ENCODE peak calls at places on chromosome 21, in five cellular contexts. K is CD8-positive, alpha-beta memory T cell; R is thoracic aorta; G is PC-3; B is right cardiac atrium. I is an unnamed sample.

GRCh38 chr21:15039607-15040299 is 25.0 kb downstream of the NRIP1 start:
- DNase-seq in G (no peak), K (no peak), R (no peak), B (no peak), I (no peak)

GRCh38 chr21:25369524-25370300 is 237.6 kb downstream of the MRPL39 start:
- DNase-seq in B (no peak), G (peak; percentile 90), R (no peak), K (no peak), I (no peak)

GRCh38 chr21:26405735-26406361 is 167.2 kb downstream of the CYYR1 start:
- DNase-seq in K (no peak), R (no peak), G (peak; percentile 88), B (no peak), I (peak; percentile 79)

GRCh38 chr21:20258542-20258941 is 739.7 kb upstream of the NCAM2 start:
- DNase-seq in B (no peak), K (no peak), G (no peak), R (no peak), I (no peak)

GRCh38 chr21:25582888-25583287 is 24.4 kb downstream of the MRPL39 start:
- DNase-seq in K (no peak), R (no peak), G (no peak), B (no peak), I (no peak)

GRCh38 chr21:35256468-35256988 is 207.4 kb upstream of the RUNX1 start:
- DNase-seq in G (peak; percentile 98), K (no peak), B (peak; percentile 92), R (peak; percentile 75), I (peak; percentile 98)

GRCh38 chr21:35779690-35780570 is 280.4 kb downstream of the SETD4 start:
- DNase-seq in K (no peak), G (peak; percentile 76), B (no peak), R (no peak), I (peak; percentile 43)

GRCh38 chr21:23111070-23111605 is 2112.9 kb downstream of the NCAM2 start:
- DNase-seq in R (no peak), G (no peak), K (no peak), B (no peak), I (no peak)

GRCh38 chr21:39610705-39611104 is 2.0 kb upstream of the B3GALT5 start:
- DNase-seq in K (no peak), B (no peak), G (peak; percentile 27), R (no peak), I (no peak)

GRCh38 chr21:38126677-38127271 is 130.0 kb upstream of the KCNJ15 start:
- DNase-seq in R (no peak), K (peak; percentile 12), B (peak; percentile 34), G (peak; percentile 75), I (peak; percentile 46)

GRCh38 chr21:16423921-16424320 is 694.1 kb downstream of the USP25 start:
- DNase-seq in B (no peak), G (no peak), R (no peak), K (no peak), I (no peak)

GRCh38 chr21:15775981-15776380 is 46.2 kb downstream of the USP25 start:
- DNase-seq in G (peak; percentile 78), K (no peak), R (no peak), B (no peak), I (peak; percentile 84)

GRCh38 chr21:15210235-15210678 is 145.5 kb upstream of the NRIP1 start:
- DNase-seq in B (peak; percentile 75), K (no peak), R (peak; percentile 27), G (peak; percentile 94), I (peak; percentile 27)

GRCh38 chr21:38434913-38435533 is 63.3 kb downstream of the ERG start:
- DNase-seq in K (no peak), G (peak; percentile 25), B (no peak), R (peak; percentile 25), I (peak; percentile 57)

GRCh38 chr21:18744840-18745239 is 341.3 kb upstream of the TMPRSS15 start:
- DNase-seq in G (no peak), B (no peak), K (no peak), R (no peak), I (no peak)

GRCh38 chr21:26965091-26965566 is 1.8 kb downstream of the ADAMTS5 start:
- DNase-seq in K (no peak), G (no peak), B (no peak), R (no peak), I (no peak)

GRCh38 chr21:16422702-16423101 is 692.9 kb downstream of the USP25 start:
- DNase-seq in R (no peak), G (no peak), K (no peak), B (no peak), I (no peak)

GRCh38 chr21:16608209-16608830 is 878.5 kb downstream of the USP25 start:
- DNase-seq in B (no peak), G (peak; percentile 29), R (no peak), K (no peak), I (no peak)

GRCh38 chr21:40143822-40144525 is 276.7 kb downstream of the PCP4 start:
- DNase-seq in K (no peak), R (no peak), B (peak; percentile 44), G (peak; percentile 71), I (peak; percentile 2)

GRCh38 chr21:35291963-35292627 is 243.0 kb upstream of the RUNX1 start:
- DNase-seq in R (no peak), B (no peak), G (no peak), K (no peak), I (peak; percentile 88)

GRCh38 chr21:38766987-38767722 is 38.6 kb upstream of the ETS2 start:
- DNase-seq in K (peak; percentile 69), B (no peak), R (no peak), G (no peak), I (peak; percentile 51)

GRCh38 chr21:42666023-42666747 is 12.8 kb downstream of the PDE9A start:
- DNase-seq in K (no peak), B (no peak), G (peak; percentile 29), R (no peak), I (no peak)
- H3K4me1 ChIP-seq in K (peaks cover 9% of the 10 kb centered on the region), B (no peaks in the 10 kb centered on the region), G (peaks cover 13% of the 10 kb centered on the region), R (no peaks in the 10 kb centered on the region), I (peaks cover 8% of the 10 kb centered on the region)

GRCh38 chr21:46636181-46636512 is 673 bp downstream of the PRMT2 start:
- DNase-seq in G (peak; percentile 2), K (no peak), B (no peak), R (no peak), I (no peak)
- H3K4me1 ChIP-seq in G (peaks cover 50% of the 10 kb centered on the region), K (peaks cover 73% of the 10 kb centered on the region), B (peaks cover 3% of the 10 kb centered on the region), R (peaks cover 35% of the 10 kb centered on the region), I (peaks cover 5% of the 10 kb centered on the region)

GRCh38 chr21:28252923-28253322 is 739.8 kb downstream of the LTN1 start:
- DNase-seq in R (no peak), G (no peak), B (no peak), K (no peak), I (peak; percentile 45)
- H3K4me1 ChIP-seq in R (no peaks in the 10 kb centered on the region), G (peaks cover 17% of the 10 kb centered on the region), B (no peaks in the 10 kb centered on the region), K (no peaks in the 10 kb centered on the region), I (peaks cover 2% of the 10 kb centered on the region)

GRCh38 chr21:31909153-31909771 is 36.4 kb downstream of the HUNK start:
- DNase-seq in K (no peak), B (no peak), R (no peak), G (no peak), I (no peak)

GRCh38 chr21:31909772-31910470 is 37.1 kb downstream of the HUNK start:
- DNase-seq in B (no peak), G (no peak), R (no peak), K (no peak), I (no peak)

GRCh38 chr21:31913191-31913608 is 40.4 kb downstream of the HUNK start:
- DNase-seq in G (no peak), K (no peak), R (no peak), B (no peak), I (no peak)

GRCh38 chr21:31912501-31912900 is 39.7 kb downstream of the HUNK start:
- DNase-seq in K (no peak), B (no peak), R (no peak), G (no peak), I (peak; percentile 62)

DNA sequence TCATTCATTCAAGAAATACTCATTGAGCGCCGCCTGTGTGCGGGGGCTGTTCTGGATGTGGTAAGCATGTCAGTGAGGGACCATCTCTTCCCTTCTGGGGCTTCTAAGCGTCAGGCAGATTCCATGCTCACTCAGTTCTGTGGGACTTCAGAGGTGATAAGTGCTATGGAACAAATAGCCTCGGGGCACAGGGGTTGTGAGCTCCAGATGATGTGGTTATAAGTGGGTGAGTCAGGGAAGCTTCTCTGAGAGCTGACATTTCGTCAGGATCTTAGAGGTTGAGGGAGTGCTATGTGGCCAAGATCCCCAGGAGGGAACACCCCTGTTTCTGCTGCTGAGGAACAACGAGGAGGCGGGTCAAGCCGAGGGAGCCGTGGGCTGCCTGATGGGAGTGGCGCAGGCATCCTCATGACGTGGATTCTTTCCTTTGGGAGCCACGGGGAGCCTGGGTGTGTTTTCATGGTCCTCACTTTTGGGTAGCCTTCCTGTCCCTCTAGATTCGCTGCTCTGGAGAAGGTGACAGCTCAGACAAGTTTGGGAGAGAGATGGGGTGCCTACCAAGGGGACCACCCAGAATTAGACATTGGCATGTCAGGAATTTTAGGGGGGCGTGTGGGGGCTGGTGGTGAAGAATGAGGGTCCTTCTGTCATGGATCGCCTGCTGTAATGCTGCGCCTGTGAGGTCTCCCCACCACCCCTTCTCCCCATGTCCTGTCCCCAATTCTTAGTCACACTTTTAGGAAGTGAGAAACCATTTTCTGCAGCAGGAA is 38.5 kb downstream of the HUNK start:
- DNase-seq in K (no peak), B (no peak), G (peak; percentile 61), R (no peak), I (peak; percentile 88)
- H3K4me1 ChIP-seq in K (no peaks in the 10 kb centered on the region), B (no peaks in the 10 kb centered on the region), G (peaks cover 17% of the 10 kb centered on the region), R (no peaks in the 10 kb centered on the region), I (peaks cover 7% of the 10 kb centered on the region)

DNA sequence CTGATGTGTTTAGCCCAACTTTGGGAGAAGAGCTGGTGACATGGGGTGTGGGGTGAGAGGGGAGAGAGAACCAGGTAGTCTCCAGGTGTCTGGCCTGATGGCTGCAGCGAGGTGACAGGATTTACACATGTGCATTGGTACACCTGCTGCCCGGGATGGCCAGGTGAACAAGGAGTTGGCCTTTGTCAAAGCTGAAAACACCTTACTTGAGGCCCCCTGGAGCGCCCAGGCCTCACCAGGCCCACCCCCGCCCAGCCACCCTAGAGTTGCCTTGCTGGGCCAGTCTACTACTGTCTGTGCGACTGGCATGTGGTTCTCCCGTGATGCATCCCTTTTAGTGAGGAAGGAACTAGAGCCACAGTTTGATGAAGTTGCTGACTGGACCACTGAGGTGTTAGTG is 90.5 kb downstream of the ADARB1 start:
- DNase-seq in R (no peak), G (no peak), K (no peak), B (no peak), I (no peak)
- H3K4me1 ChIP-seq in R (peaks cover 29% of the 10 kb centered on the region), G (peaks cover 4% of the 10 kb centered on the region), K (peaks cover 8% of the 10 kb centered on the region), B (peaks cover 8% of the 10 kb centered on the region), I (peaks cover 6% of the 10 kb centered on the region)

DNA sequence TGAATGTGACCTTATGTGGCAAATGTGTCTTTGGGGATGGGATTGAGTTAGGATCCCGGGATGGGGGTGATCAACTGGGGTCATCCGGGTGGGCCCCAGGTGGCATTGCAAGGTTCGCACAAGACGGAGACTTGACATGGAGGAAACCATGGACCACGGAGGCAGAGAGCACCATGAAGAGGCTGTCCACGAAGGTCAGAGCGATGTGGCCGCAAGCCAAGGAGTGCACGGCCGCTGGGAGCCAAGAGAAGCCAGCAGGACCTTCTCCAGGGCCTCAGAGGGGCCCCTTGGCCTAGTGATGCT is 22.3 kb upstream of the COL18A1 start:
- DNase-seq in B (no peak), K (no peak), R (no peak), G (no peak), I (no peak)
- H3K4me1 ChIP-seq in B (no peaks in the 10 kb centered on the region), K (no peaks in the 10 kb centered on the region), R (no peaks in the 10 kb centered on the region), G (peaks cover 29% of the 10 kb centered on the region), I (peaks cover 32% of the 10 kb centered on the region)

DNA sequence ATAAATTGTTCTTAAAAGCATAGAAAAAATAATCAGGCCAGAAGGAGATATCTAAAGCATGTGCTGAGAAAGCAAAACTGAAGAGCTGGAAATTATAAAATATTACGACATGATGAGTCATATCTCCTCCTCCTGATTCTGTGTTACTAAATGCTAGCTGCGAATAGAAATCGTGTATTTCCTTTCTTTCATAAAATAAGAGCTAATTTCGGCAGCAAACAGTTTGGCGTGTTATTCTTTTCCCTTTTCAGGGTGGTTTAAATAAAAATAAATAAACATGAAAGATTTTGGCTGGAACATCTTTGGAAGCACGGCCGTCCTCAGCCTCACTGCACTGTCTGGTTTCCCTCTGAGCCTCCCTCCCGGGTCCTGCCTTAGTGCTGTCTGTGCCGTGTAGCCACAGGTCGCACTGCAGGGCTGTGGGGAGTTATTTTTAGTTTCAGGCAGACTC is 56.0 kb downstream of the ADARB1 start:
- DNase-seq in G (peak; percentile 86), B (no peak), R (no peak), K (no peak), I (peak; percentile 85)
- H3K4me1 ChIP-seq in G (peaks cover 29% of the 10 kb centered on the region), B (peaks cover 11% of the 10 kb centered on the region), R (peaks cover 41% of the 10 kb centered on the region), K (peaks cover 13% of the 10 kb centered on the region), I (peaks cover 17% of the 10 kb centered on the region)

I was measured in mesenchymal stem cell.